ENCODE peak calls at places on chromosome 18, in seven cellular contexts. K is tibial artery; A is tibial nerve; S is endodermal cell; H is naive thymus-derived CD4-positive, alpha-beta T cell; Y is neuronal stem cell; W is suprapubic skin. B is an unnamed sample.

GRCh38 chr18:71899707-71900483 is 644.2 kb downstream of the CBLN2 start:
- DNase-seq in K (no peak), W (no peak), Y (no peak), H (no peak), S (no peak), A (no peak), B (no peak)

GRCh38 chr18:825891-826585 is 14.0 kb upstream of the YES1 start:
- DNase-seq in H (no peak), K (no peak), S (no peak), A (no peak), Y (no peak), W (no peak), B (no peak)

GRCh38 chr18:58848685-58849084 is 16.0 kb upstream of the ZNF532 start:
- DNase-seq in K (no peak), Y (no peak), W (no peak), A (no peak), S (peak; percentile 76), H (no peak), B (no peak)

GRCh38 chr18:29661924-29662323 is 1380.6 kb downstream of the DSC3 start:
- DNase-seq in K (no peak), A (no peak), W (no peak), S (no peak), Y (no peak), H (no peak), B (no peak)

GRCh38 chr18:46034230-46034629 is 37.8 kb downstream of the PSTPIP2 start:
- DNase-seq in Y (no peak), A (no peak), H (no peak), K (no peak), W (no peak), S (no peak), B (no peak)

GRCh38 chr18:48693625-48694262 is 154.9 kb downstream of the CTIF start:
- DNase-seq in A (no peak), H (no peak), S (no peak), K (no peak), Y (no peak), W (no peak), B (no peak)

GRCh38 chr18:53193870-53194269 is 853.9 kb downstream of the DCC start:
- DNase-seq in K (no peak), A (no peak), Y (no peak), H (no peak), S (no peak), W (no peak), B (no peak)

GRCh38 chr18:75548353-75548752 is 120.8 kb upstream of the SMIM21 start:
- DNase-seq in Y (peak; percentile 27), W (no peak), K (no peak), S (peak; percentile 69), H (no peak), A (no peak), B (peak; percentile 32)

GRCh38 chr18:54203914-54204313 is 20.6 kb downstream of the MBD2 start:
- DNase-seq in K (no peak), Y (no peak), S (no peak), H (no peak), A (no peak), W (no peak), B (no peak)

GRCh38 chr18:73462092-73462491 is 594.3 kb upstream of the NETO1 start:
- DNase-seq in S (no peak), Y (no peak), A (no peak), H (no peak), K (no peak), W (no peak), B (no peak)

GRCh38 chr18:49669403-49669802 is 107.5 kb downstream of the LIPG start:
- DNase-seq in H (no peak), Y (no peak), K (no peak), A (no peak), S (no peak), W (no peak), B (no peak)

GRCh38 chr18:76487076-76487475 is 8.0 kb downstream of the ZNF516 start:
- DNase-seq in Y (no peak), S (no peak), A (no peak), W (no peak), K (no peak), H (no peak), B (no peak)

GRCh38 chr18:33440384-33441043 is at the start of gene CCDC178:
- DNase-seq in A (no peak), K (no peak), W (no peak), H (no peak), S (peak; percentile 89), Y (peak; percentile 55), B (peak; percentile 79)

GRCh38 chr18:6021341-6022088 is 126.2 kb upstream of the TMEM200C start:
- DNase-seq in S (no peak), K (no peak), H (no peak), Y (no peak), A (no peak), W (no peak), B (no peak)

GRCh38 chr18:48855422-48856377 is 95.1 kb downstream of the SMAD7 start:
- DNase-seq in H (no peak), Y (no peak), W (no peak), K (no peak), S (no peak), A (no peak), B (no peak)

GRCh38 chr18:50560681-50561629 is 1.1 kb downstream of the MAPK4 start:
- DNase-seq in K (no peak), Y (peak; percentile 12), W (peak; percentile 60), H (no peak), A (no peak), S (peak; percentile 77), B (peak; percentile 77)

GRCh38 chr18:79916546-79917350 is 34.7 kb downstream of the SLC66A2 start:
- DNase-seq in W (peak; percentile 50), A (no peak), H (no peak), Y (no peak), S (peak; percentile 32), K (peak; percentile 46), B (no peak)

GRCh38 chr18:79916128-79916494 is 35.3 kb downstream of the SLC66A2 start:
- DNase-seq in Y (no peak), S (no peak), K (no peak), A (no peak), H (no peak), W (no peak), B (no peak)

GRCh38 chr18:79917351-79918088 is 33.9 kb downstream of the SLC66A2 start:
- DNase-seq in W (peak; percentile 51), S (peak; percentile 16), H (no peak), Y (no peak), K (peak; percentile 50), A (no peak), B (no peak)

GRCh38 chr18:79919089-79919488 is 32.4 kb downstream of the SLC66A2 start:
- DNase-seq in H (no peak), S (peak; percentile 27), Y (no peak), A (no peak), W (peak; percentile 52), K (peak; percentile 50), B (no peak)

GRCh38 chr18:79918089-79919011 is 33.1 kb downstream of the SLC66A2 start:
- DNase-seq in W (peak; percentile 49), A (no peak), H (no peak), K (peak; percentile 61), Y (no peak), S (peak; percentile 22), B (peak; percentile 39)
- H3K36me3 ChIP-seq in W (peaks cover 60% of the 10 kb centered on the region), A (no peaks in the 10 kb centered on the region), H (no peaks in the 10 kb centered on the region), K (peaks cover 34% of the 10 kb centered on the region), Y (peaks cover 52% of the 10 kb centered on the region), S (peaks cover 21% of the 10 kb centered on the region), B (no peaks in the 10 kb centered on the region)

DNA sequence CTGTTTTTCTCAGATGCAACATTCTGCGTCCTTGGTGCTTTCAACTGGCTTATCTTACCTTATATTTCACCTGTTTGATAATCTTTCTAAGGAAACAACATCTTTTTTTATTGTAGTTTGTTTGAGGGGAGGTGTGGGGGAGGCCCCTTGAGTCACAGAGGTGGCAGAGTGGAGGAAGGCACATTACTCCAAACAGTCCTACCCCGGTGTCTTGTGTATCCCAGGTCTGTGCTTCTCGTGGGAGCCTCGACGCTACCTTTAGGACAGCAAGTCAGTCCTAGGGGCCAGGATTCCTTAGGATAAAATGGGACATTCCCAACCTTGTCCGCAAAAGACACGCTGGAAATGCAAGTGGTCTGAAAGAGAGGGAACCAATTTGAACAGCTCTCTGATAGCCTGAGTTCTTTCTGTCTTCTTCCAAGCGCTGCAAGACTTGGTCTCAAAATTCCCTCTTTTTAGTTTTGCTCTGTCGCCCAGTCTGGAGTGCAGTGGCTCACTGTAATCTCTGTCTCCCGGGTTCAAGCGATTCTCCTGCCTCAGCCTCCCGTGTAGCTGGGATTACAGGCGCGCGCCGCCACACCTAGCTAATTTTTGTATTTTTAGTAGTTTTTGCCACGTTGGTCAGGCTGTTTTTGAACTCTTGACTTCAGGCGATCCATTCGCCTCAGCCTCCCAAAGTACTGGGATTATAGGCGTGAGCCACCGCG is 4.0 kb downstream of the GATA6 start:
- DNase-seq in W (no peak), H (no peak), Y (no peak), K (no peak), A (no peak), S (peak; percentile 44), B (no peak)
- H3K4me3 ChIP-seq in W (no peak overlapping the region), H (no peak overlapping the region), Y (no peak overlapping the region), K (peak overlapping the region; percentile 98), A (no peak overlapping the region), S (peak overlapping the region; percentile 99), B (peak overlapping the region; percentile 30)

DNA sequence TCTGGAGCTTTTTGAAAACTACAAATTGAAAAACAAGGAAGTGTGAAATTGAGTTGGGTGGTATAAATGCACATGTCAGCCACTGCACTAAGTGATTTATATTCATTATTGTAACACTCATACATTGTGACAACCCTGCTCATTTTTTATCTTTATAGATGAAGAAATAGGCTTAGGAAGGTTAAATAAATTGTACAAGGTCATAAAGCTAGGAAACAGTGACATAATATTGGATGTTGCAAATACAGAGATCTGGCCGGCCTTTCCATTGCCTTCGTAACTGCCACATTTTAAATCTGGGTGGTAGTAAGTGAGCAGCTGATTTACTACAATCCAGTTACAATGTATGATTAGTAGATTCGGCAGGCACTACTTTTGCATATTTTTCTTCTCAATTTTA is 76.6 kb upstream of the LPIN2 start:
- DNase-seq in H (no peak), Y (no peak), K (no peak), A (no peak), S (no peak), W (no peak), B (no peak)
- H3K36me3 ChIP-seq in H (no peaks in the 10 kb centered on the region), Y (no peaks in the 10 kb centered on the region), K (peaks cover 17% of the 10 kb centered on the region), A (no peaks in the 10 kb centered on the region), S (no peaks in the 10 kb centered on the region), W (no peaks in the 10 kb centered on the region), B (no peaks in the 10 kb centered on the region)

DNA sequence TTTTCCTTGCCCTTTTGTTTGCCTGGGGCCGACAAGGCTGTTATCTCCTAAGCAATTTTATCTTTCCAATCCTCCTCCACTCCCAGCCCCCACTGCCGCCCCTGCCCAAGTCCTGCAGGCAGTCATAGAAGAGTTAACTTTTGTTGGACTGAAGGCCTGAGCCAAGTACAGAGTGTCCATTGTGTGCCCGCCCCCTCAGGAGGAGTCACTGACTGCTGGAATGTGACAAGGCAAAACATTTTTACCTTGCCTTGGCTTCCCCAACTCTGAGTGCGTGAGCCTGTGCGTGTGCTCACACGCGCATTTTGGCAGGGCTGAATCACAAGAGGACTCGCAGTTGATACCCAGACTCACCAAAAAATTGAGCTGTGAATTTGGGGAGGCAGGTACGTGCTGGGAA is 16.2 kb downstream of the SETBP1 start:
- DNase-seq in A (no peak), H (no peak), Y (no peak), W (no peak), S (peak; percentile 64), K (no peak), B (peak; percentile 33)
- H3K4me3 ChIP-seq in A (peak overlapping the region; percentile 10), H (no peak overlapping the region), Y (no peak overlapping the region), W (peak overlapping the region; percentile 12), S (peak overlapping the region; percentile 62), K (peak overlapping the region; percentile 26), B (no peak overlapping the region)

GRCh38 chr18:62284637-62285036 is 40.5 kb upstream of the TNFRSF11A start:
- DNase-seq in K (no peak), H (no peak), A (no peak), Y (no peak), S (no peak), W (no peak), B (no peak)
- H3K36me3 ChIP-seq in K (peaks cover 9% of the 10 kb centered on the region), H (peaks cover 16% of the 10 kb centered on the region), A (no peaks in the 10 kb centered on the region), Y (peaks cover 85% of the 10 kb centered on the region), S (peaks cover 69% of the 10 kb centered on the region), W (peaks cover 30% of the 10 kb centered on the region), B (no peaks in the 10 kb centered on the region)

GRCh38 chr18:8586956-8587355 is 22.3 kb upstream of the RAB12 start:
- DNase-seq in S (no peak), H (no peak), A (no peak), K (no peak), W (no peak), Y (no peak), B (no peak)
- H3K4me3 ChIP-seq in S (no peak overlapping the region), H (no peak overlapping the region), A (no peak overlapping the region), K (no peak overlapping the region), W (no peak overlapping the region), Y (no peak overlapping the region), B (no peak overlapping the region)